ENCODE peak calls at places on chromosomes 3 and 15, in four cellular contexts. N, R, Y and H are unnamed samples.

GRCh38 chr15:81338422-81339007 is 14.6 kb upstream of the STARD5 start:
- DNase-seq in R (no peak), Y (no peak), N (no peak), H (no peak)

GRCh38 chr3:31729082-31729481 is 196.4 kb downstream of the STT3B start:
- DNase-seq in R (no peak), N (no peak), Y (no peak), H (no peak)

GRCh38 chr3:65758871-65759598 is 279.7 kb downstream of the MAGI1 start:
- DNase-seq in N (no peak), Y (no peak), R (no peak), H (no peak)

GRCh38 chr15:69983696-69984265 is 113.9 kb downstream of the TLE3 start:
- DNase-seq in N (no peak), Y (no peak), R (no peak), H (no peak)

GRCh38 chr15:71588746-71589145 is 221.6 kb upstream of the NR2E3 start:
- DNase-seq in R (no peak), Y (no peak), N (no peak), H (no peak)

GRCh38 chr3:107065094-107065861 is 312.0 kb upstream of the CCDC54 start:
- DNase-seq in N (no peak), Y (no peak), R (no peak), H (peak; percentile 89)

GRCh38 chr15:34047893-34048775 is 9.1 kb upstream of the AVEN start:
- DNase-seq in R (no peak), Y (no peak), N (no peak), H (no peak)

GRCh38 chr3:171797265-171797679 is 13.0 kb downstream of the PLD1 start:
- DNase-seq in Y (peak; percentile 89), N (no peak), R (no peak), H (no peak)

GRCh38 chr3:50676031-50676705 is 1.4 kb downstream of the DOCK3 start:
- DNase-seq in R (no peak), Y (no peak), N (no peak), H (no peak)

GRCh38 chr3:30908466-30909037 is 14.1 kb upstream of the GADL1 start:
- DNase-seq in N (no peak), R (no peak), Y (no peak), H (no peak)

GRCh38 chr3:77324115-77324514 is 284.2 kb downstream of the ROBO2 start:
- DNase-seq in R (no peak), Y (no peak), N (no peak), H (no peak)

GRCh38 chr15:31157644-31158069 is 56.1 kb upstream of the TRPM1 start:
- DNase-seq in Y (no peak), N (peak; percentile 57), R (no peak), H (no peak)

GRCh38 chr3:58584690-58585004 is 7.5 kb upstream of the FAM107A start:
- DNase-seq in Y (no peak), N (no peak), R (no peak), H (no peak)

GRCh38 chr3:130976706-130977105 is 49.9 kb downstream of the ASTE1 start:
- DNase-seq in N (no peak), Y (no peak), R (no peak), H (no peak)

GRCh38 chr15:87829651-87830050 is 426.9 kb downstream of the NTRK3 start:
- DNase-seq in N (no peak), Y (no peak), R (no peak), H (no peak)

GRCh38 chr15:95825672-95826387 is 504.7 kb upstream of the NR2F2 start:
- DNase-seq in R (no peak), Y (no peak), N (no peak), H (no peak)

GRCh38 chr3:177824190-177824786 is 627.0 kb upstream of the TBL1XR1 start:
- DNase-seq in R (no peak), Y (no peak), N (peak; percentile 62), H (no peak)

GRCh38 chr15:57306305-57306943 is 69.9 kb upstream of the CGNL1 start:
- DNase-seq in R (peak; percentile 81), N (peak; percentile 92), Y (peak; percentile 83), H (peak; percentile 34)

GRCh38 chr15:52136471-52136993 is 24.0 kb upstream of the BCL2L10 start:
- DNase-seq in Y (no peak), N (no peak), R (no peak), H (no peak)

GRCh38 chr3:83890039-83890762 is 1068.6 kb upstream of the CADM2 start:
- DNase-seq in N (no peak), R (no peak), Y (no peak), H (no peak)

GRCh38 chr15:58336161-58336560 is 95.6 kb upstream of the LIPC start:
- DNase-seq in Y (no peak), R (no peak), N (no peak), H (no peak)

GRCh38 chr3:81765425-81765824 is 4.0 kb upstream of the GBE1 start:
- DNase-seq in R (no peak), Y (no peak), N (no peak), H (no peak)

GRCh38 chr3:182258538-182259177 is 534.6 kb upstream of the ATP11B start:
- DNase-seq in R (peak; percentile 65), N (no peak), Y (peak; percentile 16), H (peak; percentile 2)

GRCh38 chr3:52345521-52346110 is 29.5 kb downstream of the DNAH1 start:
- DNase-seq in N (no peak), R (no peak), Y (no peak), H (no peak)

GRCh38 chr3:173001622-173002021 is 139.4 kb downstream of the SPATA16 start:
- DNase-seq in N (no peak), R (no peak), Y (no peak), H (no peak)

GRCh38 chr3:110341047-110341446 is 730.6 kb upstream of the NECTIN3 start:
- DNase-seq in R (no peak), Y (no peak), N (no peak), H (no peak)

GRCh38 chr3:42033741-42034140 is 57.4 kb upstream of the TRAK1 start:
- DNase-seq in R (no peak), Y (no peak), N (no peak), H (no peak)

GRCh38 chr3:133377396-133377795 is 22.5 kb upstream of the BFSP2 start:
- DNase-seq in R (peak; percentile 48), Y (peak; percentile 47), N (no peak), H (peak; percentile 36)

GRCh38 chr3:33392703-33393125 is 47.5 kb downstream of the UBP1 start:
- DNase-seq in N (no peak), R (no peak), Y (no peak), H (no peak)

GRCh38 chr3:88231207-88231606 is 81.4 kb downstream of the C3orf38 start:
- DNase-seq in R (no peak), Y (no peak), N (no peak), H (no peak)

GRCh38 chr15:51129513-51130197 is 34.9 kb upstream of the TNFAIP8L3 start:
- DNase-seq in R (no peak), Y (no peak), N (no peak), H (no peak)

GRCh38 chr15:59485036-59485435 is 47.0 kb downstream of the FAM81A start:
- DNase-seq in N (no peak), Y (no peak), R (no peak), H (no peak)

DNA sequence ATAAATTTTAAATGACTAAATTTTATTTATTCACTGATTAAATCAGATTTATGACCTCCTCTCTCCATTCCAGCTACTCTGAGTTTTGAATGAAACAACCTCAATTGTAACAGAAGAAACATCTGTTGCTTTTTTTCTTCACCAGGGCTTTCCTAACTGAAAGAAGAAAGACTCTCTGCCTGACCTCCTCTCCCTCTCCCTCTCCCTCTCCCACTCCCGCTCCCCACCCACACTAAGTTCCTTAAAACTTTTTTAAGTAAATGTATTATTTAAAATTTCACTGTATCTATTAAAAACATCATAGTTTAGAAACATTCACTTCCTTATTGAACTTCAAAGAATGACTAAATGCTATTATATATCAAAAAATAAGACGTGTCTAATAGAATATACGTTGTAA is 122.0 kb downstream of the TFDP2 start:
- DNase-seq in N (no peak), Y (peak; percentile 7), R (peak; percentile 39), H (no peak)
- H3K4me3 ChIP-seq in N (peak overlapping the region; percentile 45), Y (peak overlapping the region; percentile 78), R (peak overlapping the region; percentile 84), H (peak overlapping the region; percentile 82)

GRCh38 chr15:67755936-67756335 is 69.4 kb upstream of the SKOR1 start:
- DNase-seq in Y (no peak), R (no peak), N (no peak), H (no peak)

GRCh38 chr15:67761343-67761742 is 64.0 kb upstream of the SKOR1 start:
- DNase-seq in R (peak; percentile 52), N (no peak), Y (no peak), H (no peak)

GRCh38 chr15:67762610-67763368 is 62.5 kb upstream of the SKOR1 start:
- DNase-seq in N (no peak), R (peak; percentile 78), Y (peak; percentile 88), H (peak; percentile 83)

GRCh38 chr15:67755264-67755663 is 70.0 kb upstream of the SKOR1 start:
- DNase-seq in Y (no peak), R (no peak), N (no peak), H (no peak)

GRCh38 chr15:67758610-67759300 is 66.6 kb upstream of the SKOR1 start:
- DNase-seq in N (no peak), Y (no peak), R (no peak), H (peak; percentile 96)
- H3K4me3 ChIP-seq in N (no peak overlapping the region), Y (no peak overlapping the region), R (no peak overlapping the region), H (peak overlapping the region; percentile 4)

DNA sequence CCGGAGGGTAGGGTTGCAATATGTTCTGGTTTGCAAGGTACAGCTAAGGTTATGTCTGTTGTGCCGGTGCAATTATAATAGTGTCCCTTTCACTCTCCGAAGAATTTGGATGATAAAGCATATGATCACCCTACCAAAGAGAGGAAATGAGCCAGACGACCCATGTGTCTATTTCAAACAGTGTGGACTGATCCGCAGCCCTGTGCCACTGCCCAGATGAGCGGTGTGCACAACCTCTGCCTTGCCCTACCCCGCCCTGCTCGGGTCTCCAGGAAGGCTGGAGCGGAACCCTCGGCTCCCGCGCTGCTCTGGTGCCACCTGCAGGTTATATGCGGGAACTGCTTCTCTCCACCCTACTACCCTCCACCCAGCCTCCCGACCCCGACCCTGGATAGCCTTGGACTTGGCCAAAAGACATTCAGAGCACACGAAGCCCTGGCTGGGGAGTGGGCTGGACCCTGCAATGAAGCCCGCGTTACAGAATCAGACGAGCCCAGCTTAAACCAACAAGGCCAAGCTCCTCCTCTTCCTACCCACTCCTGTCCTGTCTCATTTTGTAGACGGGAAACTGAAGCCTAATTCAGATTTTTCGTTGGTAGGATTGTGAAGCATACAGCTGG is 68.4 kb upstream of the CHRNB4 start:
- DNase-seq in R (peak; percentile 70), Y (peak; percentile 63), N (peak; percentile 78), H (peak; percentile 34)
- H3K4me3 ChIP-seq in R (no peak overlapping the region), Y (peak overlapping the region; percentile 11), N (no peak overlapping the region), H (no peak overlapping the region)

GRCh38 chr15:73987646-73988045 is 4.4 kb downstream of the STOML1 start:
- DNase-seq in Y (no peak), N (no peak), R (no peak), H (no peak)

GRCh38 chr15:73986055-73986775 is 5.9 kb downstream of the STOML1 start:
- DNase-seq in R (no peak), N (no peak), Y (no peak), H (no peak)

GRCh38 chr15:73985101-73985873 is 6.8 kb downstream of the STOML1 start:
- DNase-seq in Y (no peak), N (no peak), R (no peak), H (peak; percentile 72)

GRCh38 chr15:73988075-73988969 is 3.8 kb downstream of the STOML1 start:
- DNase-seq in R (no peak), Y (peak; percentile 75), N (no peak), H (no peak)

DNA sequence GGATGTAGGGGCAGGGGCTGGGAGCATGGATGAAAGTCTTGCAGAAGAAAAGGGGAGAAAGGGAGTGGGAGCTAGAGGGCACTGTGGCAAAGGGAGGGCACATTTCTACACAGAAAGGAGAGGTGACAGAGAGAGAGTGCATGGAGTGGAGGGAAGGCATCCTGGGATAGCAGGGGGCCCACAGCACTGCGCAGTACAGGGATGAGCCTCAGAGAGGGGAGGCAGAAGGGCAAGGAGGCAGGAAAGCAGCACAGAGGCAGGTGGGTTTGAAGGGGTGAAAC is 5.4 kb downstream of the STOML1 start:
- DNase-seq in N (no peak), R (no peak), Y (no peak), H (no peak)
- H3K4me3 ChIP-seq in N (no peak overlapping the region), R (no peak overlapping the region), Y (no peak overlapping the region), H (no peak overlapping the region)